ENCODE peak calls at places on chromosomes 4 and X, in five cellular contexts. One of them, this sample, is unnamed. For H3K27me3, the result is how much of the 10 kb centered on the place peaks cover.

GRCh38 chr4:102454981-102455690 is 46.0 kb upstream of the NFKB1 start:
- DNase-seq in brain microvascular endothelial cell: no peak
- DNase-seq in heart right ventricle: no peak
- DNase-seq in ovary: no peak
- DNase-seq in CD8-positive, alpha-beta T cell: no peak
- DNase-seq in this sample: no peak

GRCh38 chr4:179634862-179635261 is 2192.6 kb upstream of the AGA start:
- DNase-seq in brain microvascular endothelial cell: no peak
- DNase-seq in heart right ventricle: no peak
- DNase-seq in ovary: no peak
- DNase-seq in CD8-positive, alpha-beta T cell: no peak
- DNase-seq in this sample: no peak

GRCh38 chr4:122787940-122788339 is 38.7 kb upstream of the FGF2 start:
- DNase-seq in brain microvascular endothelial cell: no peak
- DNase-seq in heart right ventricle: no peak
- DNase-seq in ovary: no peak
- DNase-seq in CD8-positive, alpha-beta T cell: no peak
- DNase-seq in this sample: no peak

GRCh38 chr4:16642897-16643296 is 255.5 kb downstream of the LDB2 start:
- DNase-seq in brain microvascular endothelial cell: no peak
- DNase-seq in heart right ventricle: no peak
- DNase-seq in ovary: no peak
- DNase-seq in CD8-positive, alpha-beta T cell: no peak
- DNase-seq in this sample: no peak

GRCh38 chr4:156803056-156803455 is 168.5 kb downstream of the PDGFC start:
- DNase-seq in brain microvascular endothelial cell: no peak
- DNase-seq in heart right ventricle: no peak
- DNase-seq in ovary: no peak
- DNase-seq in CD8-positive, alpha-beta T cell: no peak
- DNase-seq in this sample: no peak

GRCh38 chr4:102501635-102502382 is 650 bp downstream of the NFKB1 start:
- DNase-seq in brain microvascular endothelial cell: peak
- DNase-seq in heart right ventricle: peak
- DNase-seq in ovary: peak
- DNase-seq in CD8-positive, alpha-beta T cell: peak
- DNase-seq in this sample: peak

GRCh38 chrX:67555578-67556203 is 11.9 kb downstream of the AR start:
- DNase-seq in brain microvascular endothelial cell: peak
- DNase-seq in heart right ventricle: no peak
- DNase-seq in ovary: no peak
- DNase-seq in CD8-positive, alpha-beta T cell: no peak
- DNase-seq in this sample: no peak

GRCh38 chr4:146132445-146132844 is 43.1 kb upstream of the LSM6 start:
- DNase-seq in brain microvascular endothelial cell: no peak
- DNase-seq in heart right ventricle: no peak
- DNase-seq in ovary: no peak
- DNase-seq in CD8-positive, alpha-beta T cell: no peak
- DNase-seq in this sample: no peak

GRCh38 chr4:166274136-166274761 is 401.2 kb downstream of the TLL1 start:
- DNase-seq in brain microvascular endothelial cell: no peak
- DNase-seq in heart right ventricle: no peak
- DNase-seq in ovary: no peak
- DNase-seq in CD8-positive, alpha-beta T cell: no peak
- DNase-seq in this sample: no peak

GRCh38 chr4:1985287-1985686 is 23.5 kb downstream of the NELFA start:
- DNase-seq in brain microvascular endothelial cell: no peak
- DNase-seq in heart right ventricle: no peak
- DNase-seq in ovary: no peak
- DNase-seq in CD8-positive, alpha-beta T cell: no peak
- DNase-seq in this sample: no peak

GRCh38 chr4:182671749-182672148 is 245.4 kb downstream of the DCTD start:
- DNase-seq in brain microvascular endothelial cell: no peak
- DNase-seq in heart right ventricle: no peak
- DNase-seq in ovary: no peak
- DNase-seq in CD8-positive, alpha-beta T cell: no peak
- DNase-seq in this sample: no peak

GRCh38 chrX:40105791-40106676 is 8.3 kb upstream of the BCOR start:
- DNase-seq in brain microvascular endothelial cell: no peak
- DNase-seq in heart right ventricle: peak
- DNase-seq in ovary: peak
- DNase-seq in CD8-positive, alpha-beta T cell: peak
- DNase-seq in this sample: peak

GRCh38 chr4:76342191-76342590 is 35.7 kb downstream of the STBD1 start:
- DNase-seq in brain microvascular endothelial cell: no peak
- DNase-seq in heart right ventricle: no peak
- DNase-seq in ovary: no peak
- DNase-seq in CD8-positive, alpha-beta T cell: no peak
- DNase-seq in this sample: no peak

GRCh38 chrX:94831364-94831763 is 1157.4 kb downstream of the FAM133A start:
- DNase-seq in brain microvascular endothelial cell: no peak
- DNase-seq in heart right ventricle: no peak
- DNase-seq in ovary: no peak
- DNase-seq in CD8-positive, alpha-beta T cell: no peak
- DNase-seq in this sample: no peak

GRCh38 chr4:152850377-152850776 is 70.6 kb downstream of the ARFIP1 start:
- DNase-seq in brain microvascular endothelial cell: peak
- DNase-seq in heart right ventricle: no peak
- DNase-seq in ovary: no peak
- DNase-seq in CD8-positive, alpha-beta T cell: peak
- DNase-seq in this sample: no peak

GRCh38 chrX:54891573-54891972 is 29.1 kb upstream of the TRO start:
- DNase-seq in brain microvascular endothelial cell: peak
- DNase-seq in heart right ventricle: no peak
- DNase-seq in ovary: peak
- DNase-seq in CD8-positive, alpha-beta T cell: peak
- DNase-seq in this sample: no peak

GRCh38 chr4:1398686-1399507 is 7.3 kb downstream of the NKX1-1 start:
- DNase-seq in brain microvascular endothelial cell: no peak
- DNase-seq in heart right ventricle: no peak
- DNase-seq in ovary: no peak
- DNase-seq in CD8-positive, alpha-beta T cell: no peak
- DNase-seq in this sample: no peak

GRCh38 chr4:158769175-158769831 is 477 bp downstream of the FNIP2 start:
- DNase-seq in brain microvascular endothelial cell: no peak
- DNase-seq in heart right ventricle: peak
- DNase-seq in ovary: peak
- DNase-seq in CD8-positive, alpha-beta T cell: peak
- DNase-seq in this sample: peak

GRCh38 chrX:150446151-150446550 is 83.0 kb downstream of the MAMLD1 start:
- DNase-seq in brain microvascular endothelial cell: no peak
- DNase-seq in heart right ventricle: no peak
- DNase-seq in ovary: no peak
- DNase-seq in CD8-positive, alpha-beta T cell: no peak
- DNase-seq in this sample: no peak

GRCh38 chr4:56680266-56680665 is 830 bp downstream of the HOPX start:
- DNase-seq in brain microvascular endothelial cell: no peak
- DNase-seq in heart right ventricle: no peak
- DNase-seq in ovary: no peak
- DNase-seq in CD8-positive, alpha-beta T cell: no peak
- DNase-seq in this sample: no peak

GRCh38 chr4:56684320-56684719 is 3.2 kb upstream of the HOPX start:
- DNase-seq in brain microvascular endothelial cell: peak
- DNase-seq in heart right ventricle: no peak
- DNase-seq in ovary: no peak
- DNase-seq in CD8-positive, alpha-beta T cell: no peak
- DNase-seq in this sample: no peak

GRCh38 chr4:56683455-56683854 is 2.4 kb upstream of the HOPX start:
- DNase-seq in brain microvascular endothelial cell: no peak
- DNase-seq in heart right ventricle: no peak
- DNase-seq in ovary: no peak
- DNase-seq in CD8-positive, alpha-beta T cell: no peak
- DNase-seq in this sample: no peak

GRCh38 chr4:56681158-56681848 is at the start of gene HOPX:
- DNase-seq in brain microvascular endothelial cell: no peak
- DNase-seq in heart right ventricle: peak
- DNase-seq in ovary: no peak
- DNase-seq in CD8-positive, alpha-beta T cell: no peak
- DNase-seq in this sample: no peak

GRCh38 chr4:56681849-56682175 is 716 bp upstream of the HOPX start:
- DNase-seq in brain microvascular endothelial cell: no peak
- DNase-seq in heart right ventricle: no peak
- DNase-seq in ovary: no peak
- DNase-seq in CD8-positive, alpha-beta T cell: no peak
- DNase-seq in this sample: no peak
- H3K27ac ChIP-seq in brain microvascular endothelial cell: no peak
- H3K27ac ChIP-seq in heart right ventricle: no peak
- H3K27ac ChIP-seq in ovary: no peak
- H3K27ac ChIP-seq in CD8-positive, alpha-beta T cell: no peak
- H3K27ac ChIP-seq in this sample: no peak

GRCh38 chrX:97123001-97123400 is 239.3 kb downstream of the RPA4 start:
- DNase-seq in brain microvascular endothelial cell: no peak
- DNase-seq in heart right ventricle: no peak
- DNase-seq in ovary: no peak
- DNase-seq in CD8-positive, alpha-beta T cell: no peak
- DNase-seq in this sample: no peak
- TF ChIP-seq CTCF in brain microvascular endothelial cell: no peak
- TF ChIP-seq CTCF in heart right ventricle: no peak
- TF ChIP-seq CTCF in ovary: no peak
- TF ChIP-seq CTCF in CD8-positive, alpha-beta T cell: no peak
- TF ChIP-seq CTCF in this sample: no peak

GRCh38 chr4:155759372-155760252 is 791 bp downstream of the GUCY1B1 start:
- DNase-seq in brain microvascular endothelial cell: no peak
- DNase-seq in heart right ventricle: peak
- DNase-seq in ovary: peak
- DNase-seq in CD8-positive, alpha-beta T cell: no peak
- DNase-seq in this sample: peak

GRCh38 chr4:155758500-155759371 is at the start of gene GUCY1B1:
- DNase-seq in brain microvascular endothelial cell: peak
- DNase-seq in heart right ventricle: peak
- DNase-seq in ovary: peak
- DNase-seq in CD8-positive, alpha-beta T cell: peak
- DNase-seq in this sample: peak

GRCh38 chr4:155761047-155761446 is 2.2 kb downstream of the GUCY1B1 start:
- DNase-seq in brain microvascular endothelial cell: no peak
- DNase-seq in heart right ventricle: no peak
- DNase-seq in ovary: no peak
- DNase-seq in CD8-positive, alpha-beta T cell: no peak
- DNase-seq in this sample: no peak

GRCh38 chr4:155761916-155762315 is 3.1 kb downstream of the GUCY1B1 start:
- DNase-seq in brain microvascular endothelial cell: no peak
- DNase-seq in heart right ventricle: no peak
- DNase-seq in ovary: no peak
- DNase-seq in CD8-positive, alpha-beta T cell: no peak
- DNase-seq in this sample: no peak

GRCh38 chr4:155762351-155762750 is 3.5 kb downstream of the GUCY1B1 start:
- DNase-seq in brain microvascular endothelial cell: no peak
- DNase-seq in heart right ventricle: no peak
- DNase-seq in ovary: no peak
- DNase-seq in CD8-positive, alpha-beta T cell: no peak
- DNase-seq in this sample: no peak
- H3K27me3 ChIP-seq in brain microvascular endothelial cell: under half
- H3K27me3 ChIP-seq in heart right ventricle: under half
- H3K27me3 ChIP-seq in ovary: under half
- H3K27me3 ChIP-seq in CD8-positive, alpha-beta T cell: under half
- H3K27me3 ChIP-seq in this sample: under half

GRCh38 chr4:15163284-15163645 is 161.0 kb downstream of the CPEB2 start:
- DNase-seq in brain microvascular endothelial cell: no peak
- DNase-seq in heart right ventricle: no peak
- DNase-seq in ovary: no peak
- DNase-seq in CD8-positive, alpha-beta T cell: no peak
- DNase-seq in this sample: no peak

GRCh38 chr4:15161439-15161838 is 159.2 kb downstream of the CPEB2 start:
- DNase-seq in brain microvascular endothelial cell: no peak
- DNase-seq in heart right ventricle: no peak
- DNase-seq in ovary: no peak
- DNase-seq in CD8-positive, alpha-beta T cell: no peak
- DNase-seq in this sample: no peak

GRCh38 chr4:15164571-15164970 is 162.3 kb downstream of the CPEB2 start:
- DNase-seq in brain microvascular endothelial cell: peak
- DNase-seq in heart right ventricle: no peak
- DNase-seq in ovary: no peak
- DNase-seq in CD8-positive, alpha-beta T cell: no peak
- DNase-seq in this sample: no peak

GRCh38 chr4:15162046-15162445 is 159.8 kb downstream of the CPEB2 start:
- DNase-seq in brain microvascular endothelial cell: no peak
- DNase-seq in heart right ventricle: no peak
- DNase-seq in ovary: no peak
- DNase-seq in CD8-positive, alpha-beta T cell: no peak
- DNase-seq in this sample: no peak

GRCh38 chr4:15162465-15163283 is 160.4 kb downstream of the CPEB2 start:
- DNase-seq in brain microvascular endothelial cell: no peak
- DNase-seq in heart right ventricle: no peak
- DNase-seq in ovary: no peak
- DNase-seq in CD8-positive, alpha-beta T cell: no peak
- DNase-seq in this sample: no peak
- H3K27ac ChIP-seq in brain microvascular endothelial cell: no peak
- H3K27ac ChIP-seq in heart right ventricle: no peak
- H3K27ac ChIP-seq in ovary: no peak
- H3K27ac ChIP-seq in CD8-positive, alpha-beta T cell: no peak
- H3K27ac ChIP-seq in this sample: no peak

This sample was measured in dorsolateral prefrontal cortex.